ENCODE peak calls at places on chromosomes 7 and 10, in five cellular contexts. D, U, F, P and G are unnamed samples.

GRCh38 chr10:59709472-59710125 is at the start of gene SLC16A9:
- DNase-seq in D (no peak), U (no peak), F (peak), P (peak), G (no peak)

GRCh38 chr10:119006451-119007210 is 22.9 kb upstream of the NANOS1 start:
- DNase-seq in D (no peak), U (no peak), F (peak), P (no peak), G (no peak)

GRCh38 chr7:138665249-138665648 is 35.9 kb downstream of the SVOPL start:
- DNase-seq in D (no peak), U (no peak), F (no peak), P (no peak), G (no peak)

GRCh38 chr7:70681847-70682350 is 450.0 kb upstream of the GALNT17 start:
- DNase-seq in D (no peak), U (no peak), F (no peak), P (no peak), G (peak)

GRCh38 chr10:113414481-113414990 is 138.3 kb upstream of the HABP2 start:
- DNase-seq in D (no peak), U (no peak), F (no peak), P (peak), G (no peak)

GRCh38 chr10:93495654-93496321 is 624 bp upstream of the CEP55 start:
- DNase-seq in D (no peak), U (no peak), F (no peak), P (peak), G (no peak)

GRCh38 chr10:127117125-127117524 is 79.3 kb downstream of the INSYN2A start:
- DNase-seq in D (no peak), U (peak), F (no peak), P (peak), G (peak)

GRCh38 chr7:157970744-157971143 is 616.9 kb downstream of the PTPRN2 start:
- DNase-seq in D (no peak), U (no peak), F (no peak), P (no peak), G (no peak)

GRCh38 chr7:155333346-155334234 is 35.9 kb downstream of the INSIG1 start:
- DNase-seq in D (no peak), U (no peak), F (no peak), P (no peak), G (no peak)

GRCh38 chr7:7970620-7971307 is 2.2 kb downstream of the GLCCI1 start:
- DNase-seq in D (no peak), U (no peak), F (no peak), P (peak), G (peak)

GRCh38 chr7:36644625-36645422 is 79.5 kb downstream of the AOAH start:
- DNase-seq in D (no peak), U (no peak), F (no peak), P (no peak), G (no peak)

GRCh38 chr7:74479961-74480829 is 26.5 kb downstream of the GTF2IRD1 start:
- DNase-seq in D (no peak), U (no peak), F (peak), P (no peak), G (no peak)

GRCh38 chr10:130018253-130018652 is 54.2 kb upstream of the EBF3 start:
- DNase-seq in D (no peak), U (no peak), F (no peak), P (no peak), G (no peak)

GRCh38 chr10:26860542-26861325 is at the start of gene ABI1:
- DNase-seq in D (peak), U (peak), F (peak), P (peak), G (peak)

GRCh38 chr10:90319188-90319914 is 538.5 kb downstream of the HTR7 start:
- DNase-seq in D (no peak), U (no peak), F (no peak), P (no peak), G (no peak)

GRCh38 chr10:90712529-90712928 is 145.3 kb downstream of the HTR7 start:
- DNase-seq in D (no peak), U (no peak), F (no peak), P (no peak), G (no peak)